ENCODE peak calls at places on chromosome 20, in nine cellular contexts. Z is Jurkat, Clone E6-1; X is activated CD4-positive, alpha-beta T cell treated with anti-CD3 and anti-CD28 coated beads for 36 hours; I is EH; D is stimulated activated CD4-positive, alpha-beta T cell treated with anti-CD3 and anti-CD28 coated beads, TNF-alpha, amount 100 ng/mL, for 48 hours; T is lower leg skin; K is keratinocyte; C is HEK293T; P is Peyer's patch. H is an unnamed sample.

GRCh38 chr20:25487975-25488374 is 80.5 kb downstream of the GINS1 start:
- DNase-seq in P (no peak), K (no peak), D (no peak), C (no peak), Z (no peak), T (no peak), I (no peak), X (no peak), H (no peak)

GRCh38 chr20:63533871-63534393 is 3.2 kb downstream of the PTK6 start:
- DNase-seq in X (peak), P (peak), K (no peak), Z (no peak), D (no peak), C (no peak), T (no peak), I (no peak), H (no peak)

GRCh38 chr20:2890743-2891142 is 17.5 kb downstream of the PTPRA start:
- DNase-seq in T (no peak), D (no peak), X (no peak), K (no peak), C (no peak), Z (no peak), P (no peak), I (peak), H (no peak)

GRCh38 chr20:8602389-8603116 is 466.3 kb upstream of the PLCB4 start:
- DNase-seq in K (no peak), D (no peak), I (peak), T (no peak), X (no peak), C (no peak), Z (peak), P (no peak), H (no peak)

GRCh38 chr20:33602826-33603590 is 59.1 kb upstream of the C20orf144 start:
- DNase-seq in D (no peak), T (no peak), K (no peak), I (no peak), C (no peak), Z (no peak), X (no peak), P (no peak), H (no peak)

GRCh38 chr20:32777177-32777956 is 15.2 kb downstream of the DNMT3B start:
- DNase-seq in Z (no peak), D (no peak), T (no peak), C (no peak), I (no peak), K (no peak), P (no peak), X (no peak), H (no peak)

GRCh38 chr20:62377615-62378085 is 9.3 kb upstream of the RPS21 start:
- DNase-seq in X (no peak), P (no peak), K (no peak), C (no peak), I (no peak), Z (no peak), T (no peak), D (no peak), H (no peak)

GRCh38 chr20:10448270-10449156 is 13.4 kb downstream of the SLX4IP start:
- DNase-seq in X (no peak), C (no peak), D (no peak), Z (no peak), K (no peak), T (no peak), P (no peak), I (peak), H (no peak)

GRCh38 chr20:20003088-20003954 is 13.8 kb upstream of the NAA20 start:
- DNase-seq in C (no peak), P (no peak), K (no peak), T (no peak), X (peak), Z (no peak), I (peak), D (peak), H (peak)

GRCh38 chr20:48236485-48237055 is 451.3 kb upstream of the SULF2 start:
- DNase-seq in X (no peak), Z (no peak), D (no peak), P (no peak), K (no peak), I (no peak), C (no peak), T (no peak), H (no peak)

GRCh38 chr20:49344975-49345374 is 67.1 kb upstream of the ZNFX1 start:
- DNase-seq in Z (no peak), T (peak), P (no peak), D (no peak), X (no peak), C (no peak), K (peak), I (peak), H (no peak)

GRCh38 chr20:4401601-4402000 is 320.1 kb upstream of the PRND start:
- DNase-seq in X (no peak), Z (no peak), P (no peak), T (no peak), K (no peak), I (peak), D (no peak), C (no peak), H (no peak)

GRCh38 chr20:63273635-63274380 is 1.2 kb downstream of the ARFGAP1 start:
- DNase-seq in D (no peak), T (no peak), I (peak), C (no peak), P (no peak), Z (no peak), X (peak), K (no peak), H (no peak)

GRCh38 chr20:59028812-59029211 is 3.3 kb downstream of the ATP5F1E start:
- DNase-seq in C (no peak), K (no peak), D (no peak), Z (no peak), I (no peak), P (no peak), T (no peak), X (no peak), H (no peak)

GRCh38 chr20:57469418-57470211 is 55.3 kb downstream of the CTCFL start:
- DNase-seq in D (no peak), X (no peak), T (no peak), I (no peak), C (no peak), K (no peak), P (no peak), Z (no peak), H (no peak)

GRCh38 chr20:49979030-49979832 is 3.5 kb upstream of the SNAI1 start:
- DNase-seq in D (peak), I (peak), K (no peak), Z (peak), P (peak), T (no peak), X (peak), C (peak), H (peak)

GRCh38 chr20:36336838-36337478 is 30.8 kb downstream of the DLGAP4 start:
- DNase-seq in I (no peak), C (no peak), Z (no peak), D (no peak), T (no peak), P (no peak), K (no peak), X (no peak), H (no peak)

GRCh38 chr20:16349518-16350295 is 223.5 kb downstream of the KIF16B start:
- DNase-seq in C (no peak), X (no peak), K (no peak), I (peak), T (no peak), D (no peak), Z (no peak), P (no peak), H (no peak)